ENCODE peak calls at places on chromosomes 12 and 14, in seven cellular contexts. One of them, this sample, is unnamed.

GRCh38 chr12:89760783-89761182 is 52.1 kb upstream of the ATP2B1 start:
- DNase-seq in NCI-H345: no peak
- DNase-seq in H54: no peak
- DNase-seq in hypothalamus: no peak
- DNase-seq in T1000: no peak
- DNase-seq in astrocyte of the cerebellum: no peak
- DNase-seq in neural crest cell: no peak
- DNase-seq in this sample: no peak

GRCh38 chr12:100668939-100669536 is 95.6 kb downstream of the GAS2L3 start:
- DNase-seq in T1000: peak; percentile 57
- DNase-seq in astrocyte of the cerebellum: peak; percentile 29
- DNase-seq in NCI-H345: peak; percentile 82
- DNase-seq in hypothalamus: peak; percentile 24
- DNase-seq in neural crest cell: peak; percentile 80
- DNase-seq in H54: peak; percentile 51
- DNase-seq in this sample: peak; percentile 90

GRCh38 chr12:124605869-124606774 is 38.7 kb upstream of the NCOR2 start:
- DNase-seq in T1000: no peak
- DNase-seq in neural crest cell: no peak
- DNase-seq in NCI-H345: no peak
- DNase-seq in H54: no peak
- DNase-seq in astrocyte of the cerebellum: no peak
- DNase-seq in hypothalamus: no peak
- DNase-seq in this sample: no peak

GRCh38 chr12:51915003-51915625 is 7.8 kb downstream of the ACVRL1 start:
- DNase-seq in H54: no peak
- DNase-seq in NCI-H345: no peak
- DNase-seq in hypothalamus: no peak
- DNase-seq in T1000: no peak
- DNase-seq in astrocyte of the cerebellum: no peak
- DNase-seq in neural crest cell: no peak
- DNase-seq in this sample: no peak

GRCh38 chr12:77337327-77337726 is 272.0 kb upstream of the E2F7 start:
- DNase-seq in neural crest cell: no peak
- DNase-seq in astrocyte of the cerebellum: no peak
- DNase-seq in H54: no peak
- DNase-seq in NCI-H345: no peak
- DNase-seq in hypothalamus: no peak
- DNase-seq in T1000: no peak
- DNase-seq in this sample: no peak

GRCh38 chr14:94079891-94080605 is 954 bp downstream of the DDX24 start:
- DNase-seq in NCI-H345: no peak
- DNase-seq in neural crest cell: no peak
- DNase-seq in hypothalamus: no peak
- DNase-seq in T1000: no peak
- DNase-seq in H54: no peak
- DNase-seq in astrocyte of the cerebellum: no peak
- DNase-seq in this sample: no peak

GRCh38 chr12:131929530-131930456 is 717 bp downstream of the PUS1 start:
- DNase-seq in T1000: no peak
- DNase-seq in H54: no peak
- DNase-seq in neural crest cell: peak; percentile 29
- DNase-seq in astrocyte of the cerebellum: no peak
- DNase-seq in hypothalamus: no peak
- DNase-seq in NCI-H345: peak; percentile 14
- DNase-seq in this sample: no peak

GRCh38 chr14:73662439-73663056 is 17.8 kb downstream of the DNAL1 start:
- DNase-seq in neural crest cell: no peak
- DNase-seq in H54: peak; percentile 41
- DNase-seq in T1000: peak; percentile 52
- DNase-seq in astrocyte of the cerebellum: peak; percentile 86
- DNase-seq in NCI-H345: no peak
- DNase-seq in hypothalamus: no peak
- DNase-seq in this sample: no peak

GRCh38 chr14:104267895-104268294 is 129.5 kb downstream of the KIF26A start:
- DNase-seq in neural crest cell: no peak
- DNase-seq in H54: no peak
- DNase-seq in NCI-H345: no peak
- DNase-seq in astrocyte of the cerebellum: no peak
- DNase-seq in hypothalamus: no peak
- DNase-seq in T1000: no peak
- DNase-seq in this sample: peak; percentile 58

GRCh38 chr14:25381498-25381897 is 331.6 kb upstream of the STXBP6 start:
- DNase-seq in neural crest cell: no peak
- DNase-seq in H54: no peak
- DNase-seq in astrocyte of the cerebellum: no peak
- DNase-seq in NCI-H345: no peak
- DNase-seq in hypothalamus: no peak
- DNase-seq in T1000: no peak
- DNase-seq in this sample: no peak

GRCh38 chr12:40103043-40103442 is 2.8 kb downstream of the SLC2A13 start:
- DNase-seq in NCI-H345: no peak
- DNase-seq in astrocyte of the cerebellum: no peak
- DNase-seq in H54: no peak
- DNase-seq in T1000: no peak
- DNase-seq in neural crest cell: no peak
- DNase-seq in hypothalamus: no peak
- DNase-seq in this sample: no peak

GRCh38 chr12:106179086-106179485 is 40.3 kb upstream of the NUAK1 start:
- DNase-seq in hypothalamus: no peak
- DNase-seq in T1000: no peak
- DNase-seq in H54: no peak
- DNase-seq in neural crest cell: no peak
- DNase-seq in astrocyte of the cerebellum: no peak
- DNase-seq in NCI-H345: peak; percentile 17
- DNase-seq in this sample: no peak

GRCh38 chr12:53482626-53483165 is 16.6 kb downstream of the MAP3K12 start:
- DNase-seq in H54: no peak
- DNase-seq in NCI-H345: no peak
- DNase-seq in astrocyte of the cerebellum: no peak
- DNase-seq in T1000: no peak
- DNase-seq in hypothalamus: no peak
- DNase-seq in neural crest cell: no peak
- DNase-seq in this sample: no peak

GRCh38 chr12:115024531-115024930 is 340.6 kb upstream of the TBX3 start:
- DNase-seq in H54: no peak
- DNase-seq in neural crest cell: no peak
- DNase-seq in astrocyte of the cerebellum: no peak
- DNase-seq in hypothalamus: no peak
- DNase-seq in T1000: no peak
- DNase-seq in NCI-H345: no peak
- DNase-seq in this sample: no peak

GRCh38 chr14:57078054-57078453 is 190.7 kb downstream of the EXOC5 start:
- DNase-seq in astrocyte of the cerebellum: no peak
- DNase-seq in H54: no peak
- DNase-seq in T1000: no peak
- DNase-seq in neural crest cell: no peak
- DNase-seq in hypothalamus: no peak
- DNase-seq in NCI-H345: no peak
- DNase-seq in this sample: no peak

GRCh38 chr12:71556881-71557280 is 106.8 kb downstream of the ZFC3H1 start:
- DNase-seq in neural crest cell: no peak
- DNase-seq in NCI-H345: no peak
- DNase-seq in H54: peak; percentile 58
- DNase-seq in T1000: peak; percentile 75
- DNase-seq in astrocyte of the cerebellum: peak; percentile 58
- DNase-seq in hypothalamus: no peak
- DNase-seq in this sample: no peak

GRCh38 chr14:53330441-53330840 is 177.3 kb upstream of the DDHD1 start:
- DNase-seq in H54: no peak
- DNase-seq in neural crest cell: no peak
- DNase-seq in NCI-H345: no peak
- DNase-seq in hypothalamus: no peak
- DNase-seq in astrocyte of the cerebellum: no peak
- DNase-seq in T1000: no peak
- DNase-seq in this sample: no peak

GRCh38 chr14:75389679-75390078 is 38.1 kb upstream of the JDP2 start:
- DNase-seq in neural crest cell: no peak
- DNase-seq in T1000: no peak
- DNase-seq in hypothalamus: no peak
- DNase-seq in astrocyte of the cerebellum: no peak
- DNase-seq in H54: no peak
- DNase-seq in NCI-H345: no peak
- DNase-seq in this sample: no peak

GRCh38 chr12:57452937-57453509 is 2.1 kb upstream of the INHBE start:
- DNase-seq in NCI-H345: peak; percentile 63
- DNase-seq in H54: peak; percentile 54
- DNase-seq in hypothalamus: peak; percentile 69
- DNase-seq in astrocyte of the cerebellum: no peak
- DNase-seq in neural crest cell: peak; percentile 83
- DNase-seq in T1000: peak; percentile 50
- DNase-seq in this sample: peak; percentile 78

GRCh38 chr12:132484183-132484890 is 5.6 kb upstream of the FBRSL1 start:
- DNase-seq in NCI-H345: no peak
- DNase-seq in hypothalamus: no peak
- DNase-seq in H54: no peak
- DNase-seq in neural crest cell: no peak
- DNase-seq in T1000: no peak
- DNase-seq in astrocyte of the cerebellum: no peak
- DNase-seq in this sample: no peak

GRCh38 chr14:29710015-29710414 is 217.6 kb downstream of the PRKD1 start:
- DNase-seq in astrocyte of the cerebellum: no peak
- DNase-seq in neural crest cell: no peak
- DNase-seq in NCI-H345: no peak
- DNase-seq in H54: no peak
- DNase-seq in T1000: no peak
- DNase-seq in hypothalamus: no peak
- DNase-seq in this sample: no peak

GRCh38 chr12:106045251-106045674 is 93.5 kb downstream of the NUAK1 start:
- DNase-seq in T1000: no peak
- DNase-seq in neural crest cell: no peak
- DNase-seq in H54: no peak
- DNase-seq in hypothalamus: no peak
- DNase-seq in NCI-H345: no peak
- DNase-seq in astrocyte of the cerebellum: no peak
- DNase-seq in this sample: no peak

GRCh38 chr12:6340745-6341438 is 984 bp downstream of the TNFRSF1A start:
- DNase-seq in T1000: no peak
- DNase-seq in H54: no peak
- DNase-seq in NCI-H345: no peak
- DNase-seq in neural crest cell: no peak
- DNase-seq in astrocyte of the cerebellum: no peak
- DNase-seq in hypothalamus: no peak
- DNase-seq in this sample: peak; percentile 63

GRCh38 chr12:66453837-66454236 is 151.5 kb downstream of the HELB start:
- DNase-seq in H54: no peak
- DNase-seq in NCI-H345: no peak
- DNase-seq in neural crest cell: no peak
- DNase-seq in astrocyte of the cerebellum: no peak
- DNase-seq in hypothalamus: no peak
- DNase-seq in T1000: no peak
- DNase-seq in this sample: no peak

GRCh38 chr12:6981152-6982052 is 10.7 kb downstream of the EMG1 start:
- DNase-seq in neural crest cell: no peak
- DNase-seq in hypothalamus: no peak
- DNase-seq in T1000: no peak
- DNase-seq in NCI-H345: no peak
- DNase-seq in H54: no peak
- DNase-seq in astrocyte of the cerebellum: no peak
- DNase-seq in this sample: no peak

GRCh38 chr12:72264548-72265175 is 7.5 kb upstream of the TRHDE start:
- DNase-seq in H54: no peak
- DNase-seq in hypothalamus: no peak
- DNase-seq in neural crest cell: no peak
- DNase-seq in T1000: no peak
- DNase-seq in astrocyte of the cerebellum: no peak
- DNase-seq in NCI-H345: peak; percentile 5
- DNase-seq in this sample: no peak

This sample was measured in left lung.